ENCODE peak calls at places on chromosomes 1 and 21, in nine cellular contexts. One of them, this sample, is unnamed.

GRCh38 chr1:15129944-15130343 is 23.6 kb upstream of the TMEM51 start:
- DNase-seq in mesenteric fat pad: no peak
- DNase-seq in SJSA1: no peak
- DNase-seq in CD14-positive monocyte: no peak
- DNase-seq in mammary epithelial cell: no peak
- DNase-seq in body of pancreas: no peak
- DNase-seq in T-helper 17 cell: no peak
- DNase-seq in T-helper 9 cell: no peak
- DNase-seq in progenitor cell of endocrine pancreas: no peak
- DNase-seq in this sample: no peak

GRCh38 chr1:95003433-95003738 is 69.4 kb downstream of the ALG14 start:
- DNase-seq in SJSA1: no peak
- DNase-seq in progenitor cell of endocrine pancreas: no peak
- DNase-seq in body of pancreas: no peak
- DNase-seq in mesenteric fat pad: no peak
- DNase-seq in CD14-positive monocyte: no peak
- DNase-seq in T-helper 17 cell: no peak
- DNase-seq in mammary epithelial cell: no peak
- DNase-seq in T-helper 9 cell: no peak
- DNase-seq in this sample: no peak

GRCh38 chr1:101371259-101371658 is 134.4 kb downstream of the S1PR1 start:
- DNase-seq in mesenteric fat pad: no peak
- DNase-seq in body of pancreas: no peak
- DNase-seq in progenitor cell of endocrine pancreas: no peak
- DNase-seq in SJSA1: no peak
- DNase-seq in CD14-positive monocyte: no peak
- DNase-seq in T-helper 9 cell: no peak
- DNase-seq in T-helper 17 cell: no peak
- DNase-seq in mammary epithelial cell: peak; percentile 78
- DNase-seq in this sample: peak; percentile 67

GRCh38 chr1:225471453-225472301 is 43.8 kb upstream of the LBR start:
- DNase-seq in T-helper 17 cell: no peak
- DNase-seq in progenitor cell of endocrine pancreas: no peak
- DNase-seq in mesenteric fat pad: peak; percentile 86
- DNase-seq in SJSA1: peak; percentile 40
- DNase-seq in T-helper 9 cell: no peak
- DNase-seq in CD14-positive monocyte: peak; percentile 46
- DNase-seq in body of pancreas: no peak
- DNase-seq in mammary epithelial cell: no peak
- DNase-seq in this sample: no peak

GRCh38 chr1:182603646-182604127 is 502 bp downstream of the RGS16 start:
- DNase-seq in SJSA1: no peak
- DNase-seq in T-helper 17 cell: no peak
- DNase-seq in mesenteric fat pad: no peak
- DNase-seq in CD14-positive monocyte: no peak
- DNase-seq in mammary epithelial cell: no peak
- DNase-seq in T-helper 9 cell: no peak
- DNase-seq in body of pancreas: no peak
- DNase-seq in progenitor cell of endocrine pancreas: no peak
- DNase-seq in this sample: peak; percentile 58

GRCh38 chr1:18868801-18869424 is 9.5 kb upstream of the TAS1R2 start:
- DNase-seq in CD14-positive monocyte: no peak
- DNase-seq in T-helper 9 cell: no peak
- DNase-seq in SJSA1: no peak
- DNase-seq in mesenteric fat pad: no peak
- DNase-seq in body of pancreas: no peak
- DNase-seq in mammary epithelial cell: no peak
- DNase-seq in progenitor cell of endocrine pancreas: no peak
- DNase-seq in T-helper 17 cell: no peak
- DNase-seq in this sample: peak; percentile 44

GRCh38 chr21:38725196-38726157 is 80.3 kb upstream of the ETS2 start:
- DNase-seq in mammary epithelial cell: peak; percentile 83
- DNase-seq in T-helper 17 cell: no peak
- DNase-seq in SJSA1: no peak
- DNase-seq in mesenteric fat pad: no peak
- DNase-seq in body of pancreas: no peak
- DNase-seq in progenitor cell of endocrine pancreas: no peak
- DNase-seq in CD14-positive monocyte: no peak
- DNase-seq in T-helper 9 cell: no peak
- DNase-seq in this sample: no peak

GRCh38 chr1:37858931-37859506 is 373 bp downstream of the MTF1 start:
- DNase-seq in SJSA1: no peak
- DNase-seq in T-helper 17 cell: no peak
- DNase-seq in progenitor cell of endocrine pancreas: no peak
- DNase-seq in T-helper 9 cell: no peak
- DNase-seq in mesenteric fat pad: no peak
- DNase-seq in mammary epithelial cell: no peak
- DNase-seq in CD14-positive monocyte: no peak
- DNase-seq in body of pancreas: no peak
- DNase-seq in this sample: peak; percentile 70

GRCh38 chr1:204326891-204327290 is 32.8 kb downstream of the PLEKHA6 start:
- DNase-seq in mammary epithelial cell: no peak
- DNase-seq in body of pancreas: no peak
- DNase-seq in SJSA1: no peak
- DNase-seq in T-helper 17 cell: no peak
- DNase-seq in progenitor cell of endocrine pancreas: no peak
- DNase-seq in CD14-positive monocyte: no peak
- DNase-seq in mesenteric fat pad: no peak
- DNase-seq in T-helper 9 cell: no peak
- DNase-seq in this sample: no peak

GRCh38 chr1:241276391-241276790 is 80.6 kb downstream of the RGS7 start:
- DNase-seq in body of pancreas: no peak
- DNase-seq in T-helper 17 cell: no peak
- DNase-seq in mammary epithelial cell: no peak
- DNase-seq in CD14-positive monocyte: no peak
- DNase-seq in progenitor cell of endocrine pancreas: no peak
- DNase-seq in mesenteric fat pad: no peak
- DNase-seq in T-helper 9 cell: no peak
- DNase-seq in SJSA1: no peak
- DNase-seq in this sample: no peak

GRCh38 chr1:163596541-163597258 is 274.9 kb downstream of the NUF2 start:
- DNase-seq in T-helper 17 cell: no peak
- DNase-seq in body of pancreas: no peak
- DNase-seq in mesenteric fat pad: no peak
- DNase-seq in T-helper 9 cell: no peak
- DNase-seq in SJSA1: no peak
- DNase-seq in progenitor cell of endocrine pancreas: no peak
- DNase-seq in CD14-positive monocyte: no peak
- DNase-seq in mammary epithelial cell: no peak
- DNase-seq in this sample: peak; percentile 57

GRCh38 chr1:178122283-178122682 is 28.4 kb downstream of the RASAL2 start:
- DNase-seq in progenitor cell of endocrine pancreas: no peak
- DNase-seq in mammary epithelial cell: no peak
- DNase-seq in SJSA1: no peak
- DNase-seq in CD14-positive monocyte: no peak
- DNase-seq in T-helper 17 cell: no peak
- DNase-seq in body of pancreas: no peak
- DNase-seq in T-helper 9 cell: no peak
- DNase-seq in mesenteric fat pad: no peak
- DNase-seq in this sample: no peak

GRCh38 chr1:84253041-84253440 is 48.5 kb upstream of the SAMD13 start:
- DNase-seq in body of pancreas: no peak
- DNase-seq in T-helper 17 cell: no peak
- DNase-seq in mesenteric fat pad: no peak
- DNase-seq in CD14-positive monocyte: no peak
- DNase-seq in mammary epithelial cell: no peak
- DNase-seq in T-helper 9 cell: no peak
- DNase-seq in progenitor cell of endocrine pancreas: no peak
- DNase-seq in SJSA1: no peak
- DNase-seq in this sample: no peak

GRCh38 chr1:109425902-109426277 is 358 bp downstream of the PSMA5 start:
- DNase-seq in SJSA1: peak; percentile 71
- DNase-seq in progenitor cell of endocrine pancreas: no peak
- DNase-seq in CD14-positive monocyte: peak; percentile 86
- DNase-seq in body of pancreas: no peak
- DNase-seq in mammary epithelial cell: no peak
- DNase-seq in T-helper 9 cell: no peak
- DNase-seq in mesenteric fat pad: no peak
- DNase-seq in T-helper 17 cell: no peak
- DNase-seq in this sample: peak; percentile 81

GRCh38 chr1:188022661-188023060 is 1193.9 kb downstream of the PLA2G4A start:
- DNase-seq in T-helper 9 cell: no peak
- DNase-seq in mammary epithelial cell: no peak
- DNase-seq in CD14-positive monocyte: no peak
- DNase-seq in body of pancreas: no peak
- DNase-seq in T-helper 17 cell: no peak
- DNase-seq in mesenteric fat pad: no peak
- DNase-seq in SJSA1: no peak
- DNase-seq in progenitor cell of endocrine pancreas: no peak
- DNase-seq in this sample: no peak

GRCh38 chr21:14678987-14679574 is 133.0 kb upstream of the SAMSN1 start:
- DNase-seq in T-helper 17 cell: no peak
- DNase-seq in T-helper 9 cell: no peak
- DNase-seq in mammary epithelial cell: no peak
- DNase-seq in SJSA1: no peak
- DNase-seq in progenitor cell of endocrine pancreas: no peak
- DNase-seq in body of pancreas: no peak
- DNase-seq in CD14-positive monocyte: no peak
- DNase-seq in mesenteric fat pad: no peak
- DNase-seq in this sample: no peak

GRCh38 chr1:231480008-231480407 is 48.5 kb upstream of the TSNAX start:
- DNase-seq in mammary epithelial cell: no peak
- DNase-seq in progenitor cell of endocrine pancreas: no peak
- DNase-seq in SJSA1: no peak
- DNase-seq in CD14-positive monocyte: no peak
- DNase-seq in mesenteric fat pad: no peak
- DNase-seq in T-helper 17 cell: no peak
- DNase-seq in body of pancreas: no peak
- DNase-seq in T-helper 9 cell: no peak
- DNase-seq in this sample: no peak

GRCh38 chr1:1330366-1331067 is 563 bp upstream of the TAS1R3 start:
- DNase-seq in mesenteric fat pad: no peak
- DNase-seq in progenitor cell of endocrine pancreas: no peak
- DNase-seq in SJSA1: no peak
- DNase-seq in CD14-positive monocyte: no peak
- DNase-seq in T-helper 9 cell: no peak
- DNase-seq in body of pancreas: no peak
- DNase-seq in mammary epithelial cell: no peak
- DNase-seq in T-helper 17 cell: no peak
- DNase-seq in this sample: peak; percentile 93

GRCh38 chr1:187987236-187987776 is 1158.6 kb downstream of the PLA2G4A start:
- DNase-seq in SJSA1: no peak
- DNase-seq in mammary epithelial cell: peak; percentile 9
- DNase-seq in body of pancreas: no peak
- DNase-seq in T-helper 9 cell: no peak
- DNase-seq in progenitor cell of endocrine pancreas: no peak
- DNase-seq in mesenteric fat pad: no peak
- DNase-seq in CD14-positive monocyte: no peak
- DNase-seq in T-helper 17 cell: no peak
- DNase-seq in this sample: no peak

GRCh38 chr1:25199876-25200620 is 32.3 kb downstream of the SYF2 start:
- DNase-seq in SJSA1: no peak
- DNase-seq in mammary epithelial cell: no peak
- DNase-seq in body of pancreas: no peak
- DNase-seq in T-helper 9 cell: no peak
- DNase-seq in CD14-positive monocyte: no peak
- DNase-seq in progenitor cell of endocrine pancreas: no peak
- DNase-seq in mesenteric fat pad: no peak
- DNase-seq in T-helper 17 cell: no peak
- DNase-seq in this sample: no peak

GRCh38 chr1:51255331-51255730 is 19.3 kb downstream of the RNF11 start:
- DNase-seq in mesenteric fat pad: no peak
- DNase-seq in CD14-positive monocyte: no peak
- DNase-seq in T-helper 17 cell: no peak
- DNase-seq in body of pancreas: no peak
- DNase-seq in T-helper 9 cell: no peak
- DNase-seq in mammary epithelial cell: peak; percentile 36
- DNase-seq in SJSA1: no peak
- DNase-seq in progenitor cell of endocrine pancreas: no peak
- DNase-seq in this sample: no peak

GRCh38 chr1:44672956-44673674 is 1.2 kb downstream of the TMEM53 start:
- DNase-seq in progenitor cell of endocrine pancreas: no peak
- DNase-seq in CD14-positive monocyte: no peak
- DNase-seq in body of pancreas: no peak
- DNase-seq in mesenteric fat pad: peak; percentile 67
- DNase-seq in SJSA1: no peak
- DNase-seq in T-helper 9 cell: no peak
- DNase-seq in mammary epithelial cell: no peak
- DNase-seq in T-helper 17 cell: no peak
- DNase-seq in this sample: no peak

GRCh38 chr21:36508948-36509347 is 29.0 kb upstream of the CLDN14 start:
- DNase-seq in T-helper 9 cell: no peak
- DNase-seq in T-helper 17 cell: no peak
- DNase-seq in mesenteric fat pad: no peak
- DNase-seq in body of pancreas: no peak
- DNase-seq in mammary epithelial cell: no peak
- DNase-seq in CD14-positive monocyte: no peak
- DNase-seq in progenitor cell of endocrine pancreas: no peak
- DNase-seq in SJSA1: no peak
- DNase-seq in this sample: no peak

GRCh38 chr1:221344693-221345092 is 397.2 kb downstream of the DUSP10 start:
- DNase-seq in T-helper 17 cell: no peak
- DNase-seq in mesenteric fat pad: no peak
- DNase-seq in body of pancreas: no peak
- DNase-seq in T-helper 9 cell: no peak
- DNase-seq in SJSA1: peak; percentile 55
- DNase-seq in progenitor cell of endocrine pancreas: no peak
- DNase-seq in CD14-positive monocyte: no peak
- DNase-seq in mammary epithelial cell: peak; percentile 2
- DNase-seq in this sample: no peak

GRCh38 chr21:35508389-35508888 is 459.3 kb upstream of the RUNX1 start:
- DNase-seq in SJSA1: peak; percentile 66
- DNase-seq in T-helper 17 cell: no peak
- DNase-seq in body of pancreas: peak; percentile 20
- DNase-seq in T-helper 9 cell: no peak
- DNase-seq in mammary epithelial cell: peak; percentile 56
- DNase-seq in progenitor cell of endocrine pancreas: no peak
- DNase-seq in mesenteric fat pad: no peak
- DNase-seq in CD14-positive monocyte: peak; percentile 87
- DNase-seq in this sample: peak; percentile 51

GRCh38 chr1:221611930-221612777 is 129.7 kb downstream of the DUSP10 start:
- DNase-seq in CD14-positive monocyte: no peak
- DNase-seq in progenitor cell of endocrine pancreas: no peak
- DNase-seq in SJSA1: peak; percentile 52
- DNase-seq in body of pancreas: peak; percentile 15
- DNase-seq in T-helper 9 cell: no peak
- DNase-seq in T-helper 17 cell: no peak
- DNase-seq in mesenteric fat pad: no peak
- DNase-seq in mammary epithelial cell: peak; percentile 79
- DNase-seq in this sample: no peak

GRCh38 chr21:21196087-21196486 is 197.9 kb downstream of the NCAM2 start:
- DNase-seq in T-helper 17 cell: no peak
- DNase-seq in body of pancreas: no peak
- DNase-seq in mesenteric fat pad: no peak
- DNase-seq in CD14-positive monocyte: no peak
- DNase-seq in SJSA1: no peak
- DNase-seq in progenitor cell of endocrine pancreas: no peak
- DNase-seq in T-helper 9 cell: no peak
- DNase-seq in mammary epithelial cell: no peak
- DNase-seq in this sample: no peak

GRCh38 chr1:93591291-93591832 is 90.3 kb downstream of the BCAR3 start:
- DNase-seq in mammary epithelial cell: no peak
- DNase-seq in T-helper 17 cell: no peak
- DNase-seq in T-helper 9 cell: no peak
- DNase-seq in SJSA1: no peak
- DNase-seq in CD14-positive monocyte: no peak
- DNase-seq in mesenteric fat pad: peak; percentile 1
- DNase-seq in progenitor cell of endocrine pancreas: no peak
- DNase-seq in body of pancreas: peak; percentile 36
- DNase-seq in this sample: no peak

GRCh38 chr1:13605159-13605558 is 21.5 kb downstream of the PDPN start:
- DNase-seq in body of pancreas: no peak
- DNase-seq in T-helper 9 cell: no peak
- DNase-seq in T-helper 17 cell: no peak
- DNase-seq in mammary epithelial cell: peak; percentile 52
- DNase-seq in SJSA1: peak; percentile 90
- DNase-seq in mesenteric fat pad: no peak
- DNase-seq in CD14-positive monocyte: no peak
- DNase-seq in progenitor cell of endocrine pancreas: no peak
- DNase-seq in this sample: no peak

GRCh38 chr1:63724375-63724774 is 49.4 kb upstream of the ROR1 start:
- DNase-seq in SJSA1: no peak
- DNase-seq in mesenteric fat pad: no peak
- DNase-seq in CD14-positive monocyte: no peak
- DNase-seq in T-helper 17 cell: no peak
- DNase-seq in body of pancreas: no peak
- DNase-seq in progenitor cell of endocrine pancreas: no peak
- DNase-seq in mammary epithelial cell: no peak
- DNase-seq in T-helper 9 cell: no peak
- DNase-seq in this sample: no peak

GRCh38 chr1:33670567-33670966 is 193.3 kb upstream of the HMGB4 start:
- DNase-seq in body of pancreas: no peak
- DNase-seq in SJSA1: no peak
- DNase-seq in progenitor cell of endocrine pancreas: no peak
- DNase-seq in CD14-positive monocyte: no peak
- DNase-seq in mesenteric fat pad: no peak
- DNase-seq in T-helper 9 cell: no peak
- DNase-seq in mammary epithelial cell: no peak
- DNase-seq in T-helper 17 cell: no peak
- DNase-seq in this sample: no peak